ENCODE peak calls at places on chromosomes 6 and 20, in six cellular contexts. One of them, this sample, is unnamed. For H3K4me1, the result is how much of the 10 kb centered on the place peaks cover.

GRCh38 chr6:48111143-48111506 is at the start of gene PTCHD4:
- DNase-seq in endothelial cell of umbilical vein: peak
- DNase-seq in stomach: no peak
- DNase-seq in heart right ventricle: peak
- DNase-seq in neural progenitor cell: peak
- DNase-seq in transverse colon: no peak
- DNase-seq in this sample: no peak

GRCh38 chr6:157800420-157801237 is 22.4 kb upstream of the SNX9 start:
- DNase-seq in neural progenitor cell: no peak
- DNase-seq in transverse colon: no peak
- DNase-seq in heart right ventricle: no peak
- DNase-seq in endothelial cell of umbilical vein: no peak
- DNase-seq in stomach: no peak
- DNase-seq in this sample: no peak

GRCh38 chr6:165653196-165653595 is 9.8 kb downstream of the PDE10A start:
- DNase-seq in stomach: no peak
- DNase-seq in transverse colon: no peak
- DNase-seq in neural progenitor cell: no peak
- DNase-seq in endothelial cell of umbilical vein: peak
- DNase-seq in heart right ventricle: no peak
- DNase-seq in this sample: no peak

GRCh38 chr6:48041894-48042293 is 69.1 kb downstream of the PTCHD4 start:
- DNase-seq in transverse colon: no peak
- DNase-seq in stomach: no peak
- DNase-seq in heart right ventricle: no peak
- DNase-seq in neural progenitor cell: no peak
- DNase-seq in endothelial cell of umbilical vein: no peak
- DNase-seq in this sample: no peak

GRCh38 chr20:60213126-60213893 is 255.1 kb downstream of the CDH26 start:
- DNase-seq in stomach: no peak
- DNase-seq in neural progenitor cell: no peak
- DNase-seq in endothelial cell of umbilical vein: no peak
- DNase-seq in heart right ventricle: no peak
- DNase-seq in transverse colon: no peak
- DNase-seq in this sample: no peak

GRCh38 chr6:144336900-144337299 is 51.8 kb downstream of the UTRN start:
- DNase-seq in endothelial cell of umbilical vein: no peak
- DNase-seq in heart right ventricle: no peak
- DNase-seq in stomach: no peak
- DNase-seq in transverse colon: no peak
- DNase-seq in neural progenitor cell: no peak
- DNase-seq in this sample: no peak

GRCh38 chr6:72140795-72141194 is 254.4 kb downstream of the RIMS1 start:
- DNase-seq in endothelial cell of umbilical vein: no peak
- DNase-seq in neural progenitor cell: no peak
- DNase-seq in heart right ventricle: no peak
- DNase-seq in stomach: no peak
- DNase-seq in transverse colon: no peak
- DNase-seq in this sample: no peak

GRCh38 chr6:20013485-20013884 is 176.3 kb downstream of the ID4 start:
- DNase-seq in heart right ventricle: no peak
- DNase-seq in endothelial cell of umbilical vein: no peak
- DNase-seq in neural progenitor cell: peak
- DNase-seq in transverse colon: no peak
- DNase-seq in stomach: no peak
- DNase-seq in this sample: no peak

GRCh38 chr6:169188051-169188863 is 65.4 kb downstream of the THBS2 start:
- DNase-seq in transverse colon: no peak
- DNase-seq in heart right ventricle: no peak
- DNase-seq in stomach: no peak
- DNase-seq in neural progenitor cell: no peak
- DNase-seq in endothelial cell of umbilical vein: no peak
- DNase-seq in this sample: no peak

GRCh38 chr20:46312075-46312944 is 4.0 kb upstream of the CDH22 start:
- DNase-seq in heart right ventricle: no peak
- DNase-seq in stomach: peak
- DNase-seq in transverse colon: no peak
- DNase-seq in endothelial cell of umbilical vein: no peak
- DNase-seq in neural progenitor cell: peak
- DNase-seq in this sample: no peak

GRCh38 chr6:90362273-90362672 is 65.6 kb upstream of the BACH2 start:
- DNase-seq in endothelial cell of umbilical vein: no peak
- DNase-seq in transverse colon: no peak
- DNase-seq in heart right ventricle: no peak
- DNase-seq in stomach: no peak
- DNase-seq in neural progenitor cell: no peak
- DNase-seq in this sample: no peak

GRCh38 chr6:156790711-156791110 is 13.5 kb downstream of the ARID1B start:
- DNase-seq in heart right ventricle: no peak
- DNase-seq in stomach: no peak
- DNase-seq in neural progenitor cell: no peak
- DNase-seq in transverse colon: no peak
- DNase-seq in endothelial cell of umbilical vein: peak
- DNase-seq in this sample: no peak

GRCh38 chr6:156791261-156791850 is 14.2 kb downstream of the ARID1B start:
- DNase-seq in transverse colon: no peak
- DNase-seq in heart right ventricle: no peak
- DNase-seq in stomach: no peak
- DNase-seq in neural progenitor cell: peak
- DNase-seq in endothelial cell of umbilical vein: peak
- DNase-seq in this sample: no peak

GRCh38 chr6:156794546-156794945 is 17.4 kb downstream of the ARID1B start:
- DNase-seq in stomach: no peak
- DNase-seq in heart right ventricle: no peak
- DNase-seq in endothelial cell of umbilical vein: no peak
- DNase-seq in neural progenitor cell: no peak
- DNase-seq in transverse colon: no peak
- DNase-seq in this sample: no peak

GRCh38 chr6:156794963-156795362 is 17.8 kb downstream of the ARID1B start:
- DNase-seq in heart right ventricle: no peak
- DNase-seq in transverse colon: no peak
- DNase-seq in endothelial cell of umbilical vein: no peak
- DNase-seq in stomach: no peak
- DNase-seq in neural progenitor cell: no peak
- DNase-seq in this sample: no peak

DNA sequence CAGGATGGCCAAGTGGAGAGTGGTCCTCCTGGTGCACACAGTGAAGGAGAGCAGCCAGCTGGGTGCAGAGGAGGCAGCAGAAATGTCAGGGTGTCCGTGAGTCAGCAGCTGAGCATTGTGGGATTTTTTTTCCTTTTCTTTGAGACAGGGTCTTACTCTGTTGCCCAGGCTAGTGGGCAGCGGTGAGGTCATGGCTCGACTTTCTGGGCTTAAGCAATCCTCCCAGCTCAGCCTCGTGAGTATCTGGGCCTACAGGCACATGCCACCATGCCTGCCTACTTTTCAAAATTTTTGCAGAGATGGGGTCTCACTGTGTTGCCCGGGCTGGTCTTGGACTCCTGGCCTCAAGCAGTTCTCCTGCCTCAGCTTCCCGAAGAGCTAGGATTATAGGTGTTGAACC is 16.0 kb downstream of the ARID1B start:
- DNase-seq in neural progenitor cell: no peak
- DNase-seq in endothelial cell of umbilical vein: no peak
- DNase-seq in heart right ventricle: no peak
- DNase-seq in transverse colon: no peak
- DNase-seq in stomach: no peak
- DNase-seq in this sample: no peak
- H3K4me1 ChIP-seq in neural progenitor cell: under half
- H3K4me1 ChIP-seq in endothelial cell of umbilical vein: under half
- H3K4me1 ChIP-seq in heart right ventricle: half or more
- H3K4me1 ChIP-seq in transverse colon: under half
- H3K4me1 ChIP-seq in stomach: half or more
- H3K4me1 ChIP-seq in this sample: under half

GRCh38 chr6:24445704-24446103 is 43.0 kb downstream of the MRS2 start:
- DNase-seq in stomach: no peak
- DNase-seq in endothelial cell of umbilical vein: no peak
- DNase-seq in transverse colon: no peak
- DNase-seq in heart right ventricle: no peak
- DNase-seq in neural progenitor cell: no peak
- DNase-seq in this sample: no peak

GRCh38 chr6:24446670-24447069 is 42.7 kb downstream of the GPLD1 start:
- DNase-seq in heart right ventricle: no peak
- DNase-seq in transverse colon: no peak
- DNase-seq in endothelial cell of umbilical vein: no peak
- DNase-seq in neural progenitor cell: no peak
- DNase-seq in stomach: no peak
- DNase-seq in this sample: no peak

GRCh38 chr6:24448828-24449525 is 40.4 kb downstream of the GPLD1 start:
- DNase-seq in heart right ventricle: no peak
- DNase-seq in endothelial cell of umbilical vein: no peak
- DNase-seq in transverse colon: no peak
- DNase-seq in neural progenitor cell: no peak
- DNase-seq in stomach: no peak
- DNase-seq in this sample: no peak

GRCh38 chr6:24451581-24452041 is 37.8 kb downstream of the GPLD1 start:
- DNase-seq in stomach: no peak
- DNase-seq in transverse colon: no peak
- DNase-seq in neural progenitor cell: no peak
- DNase-seq in endothelial cell of umbilical vein: no peak
- DNase-seq in heart right ventricle: no peak
- DNase-seq in this sample: no peak

GRCh38 chr6:24448396-24448795 is 41.0 kb downstream of the GPLD1 start:
- DNase-seq in transverse colon: no peak
- DNase-seq in endothelial cell of umbilical vein: no peak
- DNase-seq in stomach: no peak
- DNase-seq in heart right ventricle: no peak
- DNase-seq in neural progenitor cell: no peak
- DNase-seq in this sample: no peak
- H3K4me3 ChIP-seq in transverse colon: no peak
- H3K4me3 ChIP-seq in endothelial cell of umbilical vein: no peak
- H3K4me3 ChIP-seq in stomach: no peak
- H3K4me3 ChIP-seq in heart right ventricle: no peak
- H3K4me3 ChIP-seq in neural progenitor cell: no peak
- H3K4me3 ChIP-seq in this sample: no peak

GRCh38 chr6:160991411-160992322 is at the start of gene MAP3K4:
- DNase-seq in endothelial cell of umbilical vein: peak
- DNase-seq in transverse colon: peak
- DNase-seq in heart right ventricle: peak
- DNase-seq in stomach: peak
- DNase-seq in neural progenitor cell: peak
- DNase-seq in this sample: peak
- TF ChIP-seq CTCF in endothelial cell of umbilical vein: no peak
- TF ChIP-seq CTCF in transverse colon: no peak
- TF ChIP-seq CTCF in heart right ventricle: no peak
- TF ChIP-seq CTCF in stomach: no peak
- TF ChIP-seq CTCF in neural progenitor cell: no peak
- TF ChIP-seq CTCF in this sample: no peak

DNA sequence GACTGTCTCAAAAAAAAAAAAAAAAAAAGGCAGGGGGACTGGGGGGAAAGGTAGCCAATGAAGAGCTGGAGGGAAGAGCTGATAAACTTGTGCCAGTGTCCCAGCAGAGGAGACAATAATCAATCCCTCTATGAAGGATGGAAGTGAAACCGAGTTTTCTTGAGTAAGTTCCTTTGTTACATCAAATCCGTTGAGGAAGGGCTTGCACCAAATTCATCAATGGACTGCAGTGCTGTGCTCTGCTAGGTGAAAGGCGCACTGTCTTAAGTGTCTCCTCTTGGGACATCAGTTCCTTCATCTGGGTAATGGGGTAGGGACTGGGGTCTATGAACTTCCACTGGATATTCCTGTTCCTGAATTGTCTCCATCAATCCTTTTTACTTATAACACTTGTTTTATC is 3.1 kb upstream of the CRIP3 start:
- DNase-seq in heart right ventricle: no peak
- DNase-seq in stomach: no peak
- DNase-seq in endothelial cell of umbilical vein: no peak
- DNase-seq in neural progenitor cell: no peak
- DNase-seq in transverse colon: no peak
- DNase-seq in this sample: no peak
- H3K4me1 ChIP-seq in heart right ventricle: under half
- H3K4me1 ChIP-seq in stomach: under half
- H3K4me1 ChIP-seq in endothelial cell of umbilical vein: under half
- H3K4me1 ChIP-seq in neural progenitor cell: under half
- H3K4me1 ChIP-seq in transverse colon: under half
- H3K4me1 ChIP-seq in this sample: under half

GRCh38 chr6:14934844-14935243 is 311.0 kb upstream of the JARID2 start:
- DNase-seq in heart right ventricle: no peak
- DNase-seq in transverse colon: no peak
- DNase-seq in endothelial cell of umbilical vein: no peak
- DNase-seq in stomach: no peak
- DNase-seq in neural progenitor cell: no peak
- DNase-seq in this sample: no peak
- H3K4me3 ChIP-seq in heart right ventricle: no peak
- H3K4me3 ChIP-seq in transverse colon: no peak
- H3K4me3 ChIP-seq in endothelial cell of umbilical vein: no peak
- H3K4me3 ChIP-seq in stomach: no peak
- H3K4me3 ChIP-seq in neural progenitor cell: no peak
- H3K4me3 ChIP-seq in this sample: no peak

GRCh38 chr6:41694815-41695536 is 40.4 kb downstream of the TFEB start:
- DNase-seq in stomach: no peak
- DNase-seq in endothelial cell of umbilical vein: no peak
- DNase-seq in heart right ventricle: no peak
- DNase-seq in neural progenitor cell: no peak
- DNase-seq in transverse colon: no peak
- DNase-seq in this sample: no peak
- TF ChIP-seq CTCF in stomach: no peak
- TF ChIP-seq CTCF in endothelial cell of umbilical vein: no peak
- TF ChIP-seq CTCF in heart right ventricle: no peak
- TF ChIP-seq CTCF in neural progenitor cell: no peak
- TF ChIP-seq CTCF in transverse colon: no peak
- TF ChIP-seq CTCF in this sample: no peak

DNA sequence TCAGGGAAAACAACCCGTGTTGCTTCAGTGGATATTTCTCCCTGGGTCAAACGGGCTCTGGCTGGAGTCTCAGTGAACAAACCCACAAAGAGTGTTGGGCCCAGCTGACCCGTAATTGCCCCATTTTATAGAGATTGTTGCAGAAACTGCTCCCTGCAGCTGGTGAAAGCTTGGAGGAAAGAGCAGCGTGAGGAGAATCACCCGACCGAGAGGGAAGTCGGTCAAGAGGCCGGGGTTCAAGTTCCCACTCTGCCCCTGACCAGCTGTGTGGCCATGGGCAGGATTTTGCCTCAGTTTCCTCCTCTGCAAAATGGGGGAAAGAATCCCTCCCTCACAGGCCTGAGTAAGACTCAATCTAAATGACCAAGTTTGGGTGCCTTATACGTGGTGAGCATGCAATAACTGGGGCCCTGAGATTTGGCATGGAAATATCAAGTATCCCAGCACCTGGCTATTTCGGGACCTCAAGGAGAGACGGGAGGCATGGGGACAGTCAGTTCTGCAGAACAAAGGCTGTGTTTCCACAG is 1.7 kb upstream of the TGM2 start:
- DNase-seq in endothelial cell of umbilical vein: no peak
- DNase-seq in transverse colon: no peak
- DNase-seq in stomach: no peak
- DNase-seq in neural progenitor cell: no peak
- DNase-seq in heart right ventricle: no peak
- DNase-seq in this sample: no peak
- H3K4me1 ChIP-seq in endothelial cell of umbilical vein: half or more
- H3K4me1 ChIP-seq in transverse colon: under half
- H3K4me1 ChIP-seq in stomach: half or more
- H3K4me1 ChIP-seq in neural progenitor cell: under half
- H3K4me1 ChIP-seq in heart right ventricle: under half
- H3K4me1 ChIP-seq in this sample: under half